ENCODE peak calls at places on chromosome X, in eight cellular contexts. F is cerebellum; G is cardiac muscle cell; I is hypothalamus; L is nucleus accumbens; U is activated naive CD4-positive, alpha-beta T cell; V is A549; N is iris pigment epithelial cell. A is an unnamed sample.

GRCh38 chrX:35285289-35285962 is 342.8 kb downstream of the FAM47B start:
- DNase-seq in U (no peak), N (no peak), V (no peak), L (no peak), G (no peak), I (no peak), F (no peak), A (no peak)

GRCh38 chrX:13932416-13932815 is 97.3 kb downstream of the GEMIN8 start:
- DNase-seq in L (no peak), F (no peak), N (no peak), I (no peak), V (no peak), U (no peak), G (no peak), A (no peak)

GRCh38 chrX:55342533-55343501 is 78.1 kb upstream of the PAGE3 start:
- DNase-seq in F (peak), V (peak), L (no peak), U (no peak), N (peak), G (peak), I (no peak), A (no peak)

GRCh38 chrX:16212436-16212835 is 45.2 kb downstream of the MAGEB17 start:
- DNase-seq in N (peak), U (no peak), L (no peak), I (no peak), G (peak), F (peak), V (no peak), A (no peak)

GRCh38 chrX:141405878-141406492 is 163.7 kb upstream of the SPANXC start:
- DNase-seq in V (peak), L (no peak), G (peak), F (no peak), I (no peak), N (peak), U (no peak), A (peak)

GRCh38 chrX:103330601-103331397 is 760 bp downstream of the TCEAL7 start:
- DNase-seq in V (no peak), G (peak), L (no peak), I (peak), N (peak), F (peak), U (no peak), A (no peak)

GRCh38 chrX:79572566-79572965 is 205.4 kb upstream of the ITM2A start:
- DNase-seq in U (no peak), L (no peak), N (no peak), V (no peak), G (no peak), I (no peak), F (no peak), A (no peak)

GRCh38 chrX:45623266-45623665 is 422.6 kb upstream of the DIPK2B start:
- DNase-seq in V (no peak), F (no peak), N (peak), G (peak), U (no peak), L (no peak), I (no peak), A (no peak)

GRCh38 chrX:68732906-68733493 is 85.5 kb downstream of the STARD8 start:
- DNase-seq in V (peak), I (no peak), L (no peak), U (peak), G (peak), N (peak), F (no peak), A (no peak)

GRCh38 chrX:34379891-34380290 is 247.8 kb upstream of the FAM47A start:
- DNase-seq in U (no peak), G (peak), L (no peak), F (no peak), I (no peak), V (no peak), N (no peak), A (no peak)

GRCh38 chrX:19446397-19446796 is 68.9 kb downstream of the MAP3K15 start:
- DNase-seq in I (no peak), F (no peak), N (no peak), G (no peak), V (no peak), U (no peak), L (no peak), A (no peak)

GRCh38 chrX:30777575-30777974 is 111.5 kb downstream of the TAB3 start:
- DNase-seq in N (no peak), F (no peak), L (no peak), I (no peak), V (no peak), U (no peak), G (no peak), A (no peak)

GRCh38 chrX:23980063-23980462 is 46.9 kb downstream of the KLHL15 start:
- DNase-seq in L (no peak), G (no peak), V (no peak), N (peak), I (no peak), U (no peak), F (no peak), A (no peak)

GRCh38 chrX:133402042-133402453 is 13.2 kb downstream of the GPC4 start:
- DNase-seq in F (no peak), L (no peak), V (no peak), N (peak), U (no peak), I (no peak), G (peak), A (no peak)

GRCh38 chrX:55041514-55041913 is 10.7 kb upstream of the ALAS2 start:
- DNase-seq in L (no peak), G (no peak), F (no peak), N (no peak), I (no peak), V (no peak), U (no peak), A (no peak)

GRCh38 chrX:45344597-45344996 is 143.9 kb upstream of the DIPK2B start:
- DNase-seq in I (no peak), L (no peak), V (no peak), N (peak), F (no peak), U (no peak), G (peak), A (no peak)

GRCh38 chrX:129875669-129876068 is 30.3 kb upstream of the UTP14A start:
- DNase-seq in N (peak), L (no peak), I (no peak), F (no peak), G (peak), U (no peak), V (no peak), A (no peak)

GRCh38 chrX:76850851-76851250 is 423.3 kb downstream of the MAGEE1 start:
- DNase-seq in I (no peak), L (no peak), F (no peak), V (no peak), G (no peak), U (no peak), N (no peak), A (no peak)

GRCh38 chrX:29687687-29688086 is 527.7 kb upstream of the MAGEB2 start:
- DNase-seq in L (no peak), V (no peak), F (no peak), U (no peak), G (peak), I (no peak), N (peak), A (no peak)

GRCh38 chrX:114162068-114162735 is 421.7 kb upstream of the HTR2C start:
- DNase-seq in F (no peak), N (no peak), V (no peak), I (no peak), L (no peak), G (no peak), U (no peak), A (no peak)

GRCh38 chrX:142978130-142978684 is 47.5 kb upstream of the SPANXN4 start:
- DNase-seq in L (no peak), F (no peak), V (no peak), I (no peak), U (no peak), N (no peak), G (no peak), A (no peak)

GRCh38 chrX:138986235-138986634 is 274.7 kb upstream of the FGF13 start:
- DNase-seq in I (no peak), G (no peak), F (no peak), U (no peak), L (no peak), N (peak), V (no peak), A (no peak)

GRCh38 chrX:11908371-11908770 is 150.3 kb downstream of the MSL3 start:
- DNase-seq in N (peak), L (no peak), F (no peak), I (no peak), V (peak), G (peak), U (no peak), A (no peak)

GRCh38 chrX:152912121-152912520 is 14.3 kb downstream of the ZNF185 start:
- DNase-seq in N (no peak), U (no peak), L (no peak), G (no peak), I (no peak), F (no peak), V (no peak), A (no peak)

GRCh38 chrX:14095702-14096101 is 66.0 kb upstream of the GEMIN8 start:
- DNase-seq in F (peak), I (no peak), N (peak), U (no peak), G (peak), L (no peak), V (no peak), A (no peak)

GRCh38 chrX:69080912-69081465 is 84.3 kb downstream of the PJA1 start:
- DNase-seq in I (no peak), V (no peak), F (no peak), N (no peak), L (no peak), U (no peak), G (no peak), A (no peak)

GRCh38 chrX:109826954-109827708 is 94.1 kb upstream of the ACSL4 start:
- DNase-seq in U (no peak), G (peak), V (peak), F (no peak), I (no peak), N (peak), L (no peak), A (peak)